ENCODE peak calls at places on chromosomes 16 and 17, in six cellular contexts. V is IMR-90; O is erythroblast; X is GM23248; L is WERI-Rb-1; D is activated CD4-positive, alpha-beta T cell treated with anti-CD3 and anti-CD28 coated beads, Interleukin-2, amount 10 ng/mL, durations not matched to agents 7 days and 5 days. Q is an unnamed sample.

GRCh38 chr17:77774182-77774581 is 184.3 kb upstream of the TNRC6C start:
- DNase-seq in L (no peak), D (no peak), O (no peak), X (no peak), V (no peak), Q (no peak)

GRCh38 chr17:29784661-29785060 is 145.4 kb downstream of the SSH2 start:
- DNase-seq in V (peak), D (no peak), O (no peak), L (no peak), X (peak), Q (no peak)

GRCh38 chr17:51510940-51511339 is 250.6 kb downstream of the UTP18 start:
- DNase-seq in V (no peak), L (no peak), D (no peak), X (no peak), O (no peak), Q (no peak)

GRCh38 chr16:67537636-67538591 is 9.3 kb downstream of the RIPOR1 start:
- DNase-seq in X (peak), O (peak), L (no peak), D (peak), V (no peak), Q (peak)

GRCh38 chr17:65360961-65361552 is 200.4 kb downstream of the AXIN2 start:
- DNase-seq in L (no peak), O (no peak), D (no peak), V (no peak), X (no peak), Q (no peak)

GRCh38 chr16:11621920-11622651 is 35.4 kb upstream of the LITAF start:
- DNase-seq in X (peak), V (no peak), D (peak), O (peak), L (no peak), Q (no peak)

GRCh38 chr17:61219460-61219859 is 180.2 kb upstream of the TBX2 start:
- DNase-seq in O (no peak), D (no peak), V (peak), X (peak), L (no peak), Q (no peak)

GRCh38 chr17:78993241-78993956 is 13.7 kb upstream of the LGALS3BP start:
- DNase-seq in L (peak), O (peak), D (peak), V (peak), X (peak), Q (no peak)

GRCh38 chr16:58863761-58864160 is 129.6 kb upstream of the GOT2 start:
- DNase-seq in V (no peak), D (no peak), O (no peak), X (no peak), L (no peak), Q (no peak)

GRCh38 chr16:60259956-60260355 is 1525.8 kb upstream of the GOT2 start:
- DNase-seq in L (no peak), V (no peak), D (no peak), X (no peak), O (no peak), Q (no peak)

GRCh38 chr16:47561286-47561685 is 100.2 kb downstream of the PHKB start:
- DNase-seq in D (no peak), O (no peak), X (no peak), V (no peak), L (no peak), Q (no peak)

GRCh38 chr17:40596261-40596919 is 31.1 kb upstream of the CCR7 start:
- DNase-seq in D (peak), X (no peak), O (peak), V (peak), L (no peak), Q (no peak)

GRCh38 chr17:41060052-41060604 is at the start of gene KRTAP2-3:
- DNase-seq in V (peak), L (no peak), D (no peak), O (no peak), X (peak), Q (peak)

GRCh38 chr16:85350973-85351372 is 238.7 kb upstream of the CIBAR2 start:
- DNase-seq in D (no peak), O (no peak), L (no peak), V (peak), X (peak), Q (peak)

GRCh38 chr17:44502598-44503079 is 567 bp downstream of the GPATCH8 start:
- DNase-seq in O (peak), V (peak), L (no peak), X (peak), D (no peak), Q (peak)

Q was measured in SW 1271.